ENCODE peak calls at places on chromosomes 13 and 19, in five cellular contexts. Y is fibroblast of mammary gland, R is activated B cell treated with CpG ODN at 0.5 μM for 24 hours, C is breast epithelium, M is ovary. H is an unnamed sample.

GRCh38 chr19:1453525-1454371 is 3.8 kb downstream of the APC2 start:
- DNase-seq in Y (peak), R (no peak), C (no peak), M (no peak), H (no peak)

GRCh38 chr13:81442904-81443303 is 1102.0 kb upstream of the SPRY2 start:
- DNase-seq in Y (no peak), R (no peak), C (no peak), M (no peak), H (no peak)

GRCh38 chr19:16467581-16467980 is 4.2 kb downstream of the EPS15L1 start:
- DNase-seq in Y (no peak), R (no peak), C (no peak), M (no peak), H (no peak)

GRCh38 chr13:26499209-26499601 is 58.3 kb upstream of the WASF3 start:
- DNase-seq in Y (no peak), R (no peak), C (no peak), M (no peak), H (no peak)

GRCh38 chr13:50129065-50129922 is 114.0 kb downstream of the KCNRG start:
- DNase-seq in Y (peak), R (peak), C (no peak), M (no peak), H (no peak)

GRCh38 chr13:113745059-113745458 is 14.0 kb upstream of the TMEM255B start:
- DNase-seq in Y (no peak), R (no peak), C (no peak), M (no peak), H (no peak)

GRCh38 chr13:30690282-30691188 is 44.8 kb upstream of the ALOX5AP start:
- DNase-seq in Y (peak), R (peak), C (no peak), M (no peak), H (no peak)

GRCh38 chr19:38073806-38074685 is 150.0 kb downstream of the DPF1 start:
- DNase-seq in Y (no peak), R (no peak), C (no peak), M (no peak), H (no peak)

GRCh38 chr19:32581704-32582164 is 744 bp downstream of the PDCD5 start:
- DNase-seq in Y (peak), R (no peak), C (no peak), M (no peak), H (no peak)

GRCh38 chr19:12774588-12775555 is at the start of gene HOOK2:
- DNase-seq in Y (no peak), R (no peak), C (peak), M (no peak), H (peak)

GRCh38 chr13:20713751-20714150 is 10.3 kb downstream of the IL17D start:
- DNase-seq in Y (peak), R (no peak), C (no peak), M (no peak), H (no peak)

GRCh38 chr19:32748497-32748896 is 28.9 kb downstream of the TDRD12 start:
- DNase-seq in Y (no peak), R (no peak), C (no peak), M (no peak), H (peak)

GRCh38 chr13:39417643-39418042 is 185.3 kb downstream of the LHFPL6 start:
- DNase-seq in Y (peak), R (no peak), C (no peak), M (peak), H (no peak)

GRCh38 chr19:42343344-42344110 is 18.1 kb downstream of the MEGF8 start:
- DNase-seq in Y (no peak), R (no peak), C (no peak), M (no peak), H (no peak)
- TF ChIP-seq CTCF in Y (peak), R (no peak), C (no peak), M (no peak), H (peak)

GRCh38 chr19:45451181-45451849 is 16.5 kb upstream of the FOSB start:
- DNase-seq in Y (peak), R (peak), C (no peak), M (no peak), H (no peak)
- TF ChIP-seq CTCF in Y (no peak), R (no peak), C (peak), M (no peak), H (no peak)

GRCh38 chr13:80360298-80360827 is 19.4 kb upstream of the SPRY2 start:
- DNase-seq in Y (no peak), R (no peak), C (no peak), M (no peak), H (no peak)

GRCh38 chr13:80363890-80364503 is 23.1 kb upstream of the SPRY2 start:
- DNase-seq in Y (peak), R (no peak), C (no peak), M (no peak), H (no peak)

GRCh38 chr13:80361298-80361697 is 20.4 kb upstream of the SPRY2 start:
- DNase-seq in Y (no peak), R (no peak), C (no peak), M (no peak), H (no peak)

GRCh38 chr13:80362488-80362887 is 21.6 kb upstream of the SPRY2 start:
- DNase-seq in Y (no peak), R (no peak), C (no peak), M (no peak), H (no peak)

DNA sequence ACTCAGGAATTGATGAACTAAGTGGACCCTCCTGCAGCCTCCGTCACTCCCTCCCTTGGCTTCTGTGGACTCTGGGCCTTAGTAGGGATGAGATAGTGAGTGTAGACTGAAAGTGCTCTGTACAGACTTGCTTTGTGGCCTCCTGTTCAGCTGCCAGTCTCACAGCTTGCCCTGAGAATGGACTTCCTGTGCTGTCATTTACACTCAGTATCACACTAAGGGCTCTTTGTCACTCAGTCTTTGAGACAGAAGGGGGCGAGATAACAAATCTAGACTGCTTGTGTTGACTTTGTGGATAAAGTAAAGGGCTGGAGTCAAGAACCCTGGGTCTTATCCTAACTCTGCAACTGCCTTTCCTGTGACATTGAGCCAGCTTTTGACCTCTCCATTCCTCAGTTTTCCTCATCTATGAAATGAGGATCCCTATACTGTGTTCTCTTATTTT is 21.0 kb upstream of the SPRY2 start:
- DNase-seq in Y (no peak), R (no peak), C (no peak), M (no peak), H (no peak)
- TF ChIP-seq CTCF in Y (no peak), R (no peak), C (no peak), M (no peak), H (no peak)

GRCh38 chr19:3852614-3853254 is 16.1 kb downstream of the ZFR2 start:
- DNase-seq in Y (peak), R (no peak), C (no peak), M (no peak), H (no peak)
- TF ChIP-seq CTCF in Y (peak), R (no peak), C (no peak), M (no peak), H (peak)

GRCh38 chr13:112579310-112579843 is 8.6 kb downstream of the TUBGCP3 start:
- DNase-seq in Y (no peak), R (no peak), C (no peak), M (no peak), H (no peak)
- TF ChIP-seq CTCF in Y (no peak), R (no peak), C (no peak), M (no peak), H (no peak)

DNA sequence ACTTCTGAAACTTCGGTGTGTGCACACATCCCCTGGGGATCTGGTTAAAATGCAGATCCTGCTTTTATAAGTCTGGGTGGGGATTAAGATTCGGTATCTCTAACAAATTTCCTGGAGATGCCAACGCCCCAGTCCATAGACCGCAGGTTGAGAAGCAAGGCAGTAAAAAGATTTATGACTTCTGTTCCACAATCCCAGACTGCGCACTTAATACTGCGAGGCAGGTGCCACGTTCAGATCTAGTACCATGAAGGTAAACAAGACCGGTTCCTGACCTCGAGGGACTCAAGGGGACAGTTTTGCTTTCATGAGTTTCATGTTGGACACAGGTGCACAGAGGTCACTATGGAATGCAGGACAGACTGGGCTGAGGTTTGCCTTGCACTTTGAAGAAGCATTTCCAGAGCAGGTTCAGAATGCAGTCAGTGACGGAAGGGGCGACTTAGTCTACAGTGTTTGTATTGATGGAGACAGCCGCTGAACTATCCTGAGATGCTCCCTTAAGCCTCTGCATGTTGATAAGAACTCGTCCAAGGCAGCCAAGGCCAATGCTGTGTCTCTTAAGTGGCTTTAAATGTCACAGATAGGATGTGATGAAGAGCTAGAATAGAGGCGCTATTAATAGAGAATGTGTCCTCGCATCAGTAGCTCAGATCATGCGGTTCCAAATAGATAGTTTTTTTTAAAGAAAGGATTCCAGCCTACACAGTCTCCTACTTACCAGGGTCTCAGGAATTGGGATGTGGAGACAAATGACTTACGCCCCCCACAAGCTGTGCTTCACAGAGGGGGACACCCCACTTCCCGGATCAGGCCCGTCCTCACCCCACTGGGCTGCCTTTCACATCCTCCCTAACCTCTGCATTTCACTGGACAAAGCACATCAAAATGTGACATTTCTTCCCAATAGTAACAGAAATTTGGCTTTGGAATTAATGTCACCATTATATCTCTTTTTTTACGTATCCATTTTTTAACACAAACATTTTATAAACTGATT is 97.1 kb upstream of the IRS2 start:
- DNase-seq in Y (no peak), R (no peak), C (no peak), M (no peak), H (no peak)
- TF ChIP-seq CTCF in Y (no peak), R (no peak), C (no peak), M (no peak), H (no peak)

DNA sequence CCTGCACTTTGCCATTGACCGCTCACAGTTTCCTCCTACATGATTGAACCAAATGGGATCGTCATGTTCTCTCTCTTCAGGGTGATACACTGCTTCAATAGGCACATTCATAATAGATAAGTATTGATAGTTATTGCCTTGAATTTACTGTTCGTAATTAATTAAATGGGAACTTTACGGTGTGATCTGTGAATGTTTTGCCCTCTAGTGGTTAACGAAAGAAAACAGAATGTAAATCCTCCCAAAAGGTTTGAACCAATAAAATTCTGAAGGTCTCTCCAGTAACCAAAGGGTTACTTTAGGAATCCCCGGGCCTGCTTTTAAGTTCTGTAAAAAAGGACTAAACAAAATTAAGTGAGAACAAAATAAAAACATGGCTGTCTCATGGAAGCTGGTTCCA is 389.3 kb downstream of the DACH1 start:
- DNase-seq in Y (no peak), R (no peak), C (no peak), M (no peak), H (no peak)
- TF ChIP-seq CTCF in Y (peak), R (no peak), C (no peak), M (no peak), H (peak)

GRCh38 chr19:2607712-2608601 is 94.5 kb downstream of the GNG7 start:
- DNase-seq in Y (no peak), R (peak), C (no peak), M (no peak), H (no peak)

GRCh38 chr19:2603320-2603719 is 99.2 kb downstream of the GNG7 start:
- DNase-seq in Y (peak), R (no peak), C (peak), M (no peak), H (no peak)

GRCh38 chr19:2604747-2605329 is 97.7 kb downstream of the GNG7 start:
- DNase-seq in Y (no peak), R (no peak), C (no peak), M (no peak), H (no peak)

GRCh38 chr19:2600914-2601870 is 101.3 kb downstream of the GNG7 start:
- DNase-seq in Y (no peak), R (no peak), C (peak), M (no peak), H (no peak)

GRCh38 chr19:2602391-2603181 is 99.9 kb downstream of the GNG7 start:
- DNase-seq in Y (peak), R (no peak), C (peak), M (peak), H (no peak)
- TF ChIP-seq CTCF in Y (no peak), R (no peak), C (no peak), M (no peak), H (no peak)

DNA sequence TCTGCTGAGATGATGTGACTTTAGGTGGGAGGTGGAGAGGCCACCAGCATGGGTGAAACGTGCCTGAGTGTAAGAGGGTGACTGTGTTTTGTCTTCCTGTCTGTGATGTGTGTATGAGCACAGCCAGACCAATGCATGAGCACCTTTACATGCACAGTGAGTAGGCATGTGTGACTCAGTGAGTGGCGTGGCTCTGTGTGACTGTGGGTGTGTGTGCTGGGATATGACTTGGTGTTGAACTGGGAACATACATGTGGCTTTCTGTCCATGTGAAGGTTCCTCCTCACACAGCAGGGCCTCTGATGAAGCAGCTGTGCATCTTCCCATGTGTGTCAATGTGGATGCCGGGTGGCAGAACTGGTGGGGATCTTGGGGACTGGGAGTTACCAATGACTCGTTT is 19.9 kb upstream of the LGALS13 start:
- DNase-seq in Y (no peak), R (no peak), C (no peak), M (no peak), H (no peak)
- TF ChIP-seq CTCF in Y (no peak), R (no peak), C (no peak), M (no peak), H (no peak)

GRCh38 chr19:57746580-57747471 is at the start of gene ZNF776:
- DNase-seq in Y (peak), R (peak), C (peak), M (peak), H (peak)
- TF ChIP-seq CTCF in Y (no peak), R (no peak), C (no peak), M (no peak), H (no peak)

H was measured in type B pancreatic cell.